ENCODE peak calls at places on chromosomes 13 and 19, in six cellular contexts. One of them, this sample, is unnamed. For H3K4me1, the result is how much of the 10 kb centered on the place peaks cover.

GRCh38 chr19:18804139-18804601 is 13.1 kb upstream of the COMP start:
- DNase-seq in mucosa of descending colon: no peak
- DNase-seq in endodermal cell: no peak
- DNase-seq in CD8-positive, alpha-beta T cell: no peak
- DNase-seq in cardiac muscle cell: no peak
- DNase-seq in GM23338: no peak
- DNase-seq in this sample: no peak

GRCh38 chr19:14114439-14114838 is 3.1 kb downstream of the PRKACA start:
- DNase-seq in cardiac muscle cell: no peak
- DNase-seq in endodermal cell: no peak
- DNase-seq in GM23338: no peak
- DNase-seq in mucosa of descending colon: no peak
- DNase-seq in CD8-positive, alpha-beta T cell: no peak
- DNase-seq in this sample: no peak

GRCh38 chr13:26656919-26657318 is 99.4 kb downstream of the WASF3 start:
- DNase-seq in GM23338: peak
- DNase-seq in mucosa of descending colon: no peak
- DNase-seq in CD8-positive, alpha-beta T cell: no peak
- DNase-seq in endodermal cell: no peak
- DNase-seq in cardiac muscle cell: peak
- DNase-seq in this sample: no peak

GRCh38 chr19:8528500-8528899 is 14.5 kb upstream of the ZNF414 start:
- DNase-seq in endodermal cell: no peak
- DNase-seq in GM23338: no peak
- DNase-seq in cardiac muscle cell: peak
- DNase-seq in CD8-positive, alpha-beta T cell: no peak
- DNase-seq in mucosa of descending colon: no peak
- DNase-seq in this sample: no peak

GRCh38 chr19:12603714-12604113 is 6.9 kb downstream of the ZNF490 start:
- DNase-seq in mucosa of descending colon: no peak
- DNase-seq in endodermal cell: no peak
- DNase-seq in cardiac muscle cell: peak
- DNase-seq in CD8-positive, alpha-beta T cell: no peak
- DNase-seq in GM23338: no peak
- DNase-seq in this sample: no peak

GRCh38 chr19:40139533-40140287 is 49.0 kb upstream of the ZNF780A start:
- DNase-seq in GM23338: peak
- DNase-seq in CD8-positive, alpha-beta T cell: no peak
- DNase-seq in cardiac muscle cell: peak
- DNase-seq in mucosa of descending colon: no peak
- DNase-seq in endodermal cell: no peak
- DNase-seq in this sample: peak

GRCh38 chr19:16394681-16395375 is 70.2 kb downstream of the KLF2 start:
- DNase-seq in GM23338: no peak
- DNase-seq in endodermal cell: no peak
- DNase-seq in mucosa of descending colon: peak
- DNase-seq in cardiac muscle cell: peak
- DNase-seq in CD8-positive, alpha-beta T cell: no peak
- DNase-seq in this sample: no peak

GRCh38 chr13:105936816-105937215 is 598.6 kb downstream of the EFNB2 start:
- DNase-seq in cardiac muscle cell: no peak
- DNase-seq in GM23338: no peak
- DNase-seq in CD8-positive, alpha-beta T cell: no peak
- DNase-seq in mucosa of descending colon: no peak
- DNase-seq in endodermal cell: no peak
- DNase-seq in this sample: no peak

GRCh38 chr13:62483774-62484173 is 1068.1 kb upstream of the PCDH20 start:
- DNase-seq in GM23338: peak
- DNase-seq in mucosa of descending colon: no peak
- DNase-seq in CD8-positive, alpha-beta T cell: no peak
- DNase-seq in cardiac muscle cell: no peak
- DNase-seq in endodermal cell: no peak
- DNase-seq in this sample: no peak

GRCh38 chr19:46859637-46860124 is 1.1 kb upstream of the ARHGAP35 start:
- DNase-seq in endodermal cell: no peak
- DNase-seq in GM23338: no peak
- DNase-seq in mucosa of descending colon: peak
- DNase-seq in CD8-positive, alpha-beta T cell: no peak
- DNase-seq in cardiac muscle cell: no peak
- DNase-seq in this sample: no peak

GRCh38 chr13:33186851-33187250 is 98.7 kb downstream of the STARD13 start:
- DNase-seq in endodermal cell: peak
- DNase-seq in mucosa of descending colon: no peak
- DNase-seq in CD8-positive, alpha-beta T cell: no peak
- DNase-seq in cardiac muscle cell: peak
- DNase-seq in GM23338: peak
- DNase-seq in this sample: no peak

GRCh38 chr13:95201814-95202521 is 99.3 kb downstream of the ABCC4 start:
- DNase-seq in GM23338: no peak
- DNase-seq in CD8-positive, alpha-beta T cell: no peak
- DNase-seq in mucosa of descending colon: no peak
- DNase-seq in endodermal cell: no peak
- DNase-seq in cardiac muscle cell: peak
- DNase-seq in this sample: no peak

GRCh38 chr13:75685239-75685697 is 49.1 kb downstream of the LMO7 start:
- DNase-seq in cardiac muscle cell: peak
- DNase-seq in endodermal cell: peak
- DNase-seq in GM23338: peak
- DNase-seq in CD8-positive, alpha-beta T cell: no peak
- DNase-seq in mucosa of descending colon: no peak
- DNase-seq in this sample: peak

GRCh38 chr13:114208134-114208533 is 26.6 kb upstream of the CDC16 start:
- DNase-seq in mucosa of descending colon: no peak
- DNase-seq in GM23338: no peak
- DNase-seq in CD8-positive, alpha-beta T cell: no peak
- DNase-seq in cardiac muscle cell: no peak
- DNase-seq in endodermal cell: no peak
- DNase-seq in this sample: no peak

GRCh38 chr13:80083516-80084085 is 257.3 kb downstream of the SPRY2 start:
- DNase-seq in endodermal cell: no peak
- DNase-seq in cardiac muscle cell: peak
- DNase-seq in GM23338: no peak
- DNase-seq in CD8-positive, alpha-beta T cell: no peak
- DNase-seq in mucosa of descending colon: no peak
- DNase-seq in this sample: no peak

GRCh38 chr19:1481893-1482360 is 2.9 kb upstream of the C19orf25 start:
- DNase-seq in endodermal cell: no peak
- DNase-seq in GM23338: no peak
- DNase-seq in mucosa of descending colon: peak
- DNase-seq in cardiac muscle cell: no peak
- DNase-seq in CD8-positive, alpha-beta T cell: no peak
- DNase-seq in this sample: no peak

GRCh38 chr13:33918199-33918932 is 100.4 kb downstream of the RFC3 start:
- DNase-seq in cardiac muscle cell: peak
- DNase-seq in endodermal cell: no peak
- DNase-seq in mucosa of descending colon: no peak
- DNase-seq in GM23338: no peak
- DNase-seq in CD8-positive, alpha-beta T cell: no peak
- DNase-seq in this sample: no peak

GRCh38 chr13:68696907-68697306 is 1410.7 kb upstream of the ATXN8OS start:
- DNase-seq in mucosa of descending colon: no peak
- DNase-seq in CD8-positive, alpha-beta T cell: no peak
- DNase-seq in cardiac muscle cell: no peak
- DNase-seq in GM23338: no peak
- DNase-seq in endodermal cell: no peak
- DNase-seq in this sample: no peak

GRCh38 chr13:40336228-40337221 is 329.9 kb downstream of the FOXO1 start:
- DNase-seq in mucosa of descending colon: no peak
- DNase-seq in CD8-positive, alpha-beta T cell: no peak
- DNase-seq in GM23338: no peak
- DNase-seq in cardiac muscle cell: no peak
- DNase-seq in endodermal cell: no peak
- DNase-seq in this sample: no peak

GRCh38 chr19:4130635-4131438 is 6.9 kb upstream of the MAP2K2 start:
- DNase-seq in GM23338: no peak
- DNase-seq in endodermal cell: no peak
- DNase-seq in cardiac muscle cell: peak
- DNase-seq in CD8-positive, alpha-beta T cell: no peak
- DNase-seq in mucosa of descending colon: no peak
- DNase-seq in this sample: peak

GRCh38 chr19:37931941-37932655 is 25.1 kb downstream of the SIPA1L3 start:
- DNase-seq in CD8-positive, alpha-beta T cell: no peak
- DNase-seq in cardiac muscle cell: peak
- DNase-seq in GM23338: peak
- DNase-seq in endodermal cell: peak
- DNase-seq in mucosa of descending colon: peak
- DNase-seq in this sample: peak
- H3K4me1 ChIP-seq in CD8-positive, alpha-beta T cell: under half
- H3K4me1 ChIP-seq in cardiac muscle cell: under half
- H3K4me1 ChIP-seq in GM23338: half or more
- H3K4me1 ChIP-seq in endodermal cell: under half
- H3K4me1 ChIP-seq in mucosa of descending colon: under half
- H3K4me1 ChIP-seq in this sample: under half

DNA sequence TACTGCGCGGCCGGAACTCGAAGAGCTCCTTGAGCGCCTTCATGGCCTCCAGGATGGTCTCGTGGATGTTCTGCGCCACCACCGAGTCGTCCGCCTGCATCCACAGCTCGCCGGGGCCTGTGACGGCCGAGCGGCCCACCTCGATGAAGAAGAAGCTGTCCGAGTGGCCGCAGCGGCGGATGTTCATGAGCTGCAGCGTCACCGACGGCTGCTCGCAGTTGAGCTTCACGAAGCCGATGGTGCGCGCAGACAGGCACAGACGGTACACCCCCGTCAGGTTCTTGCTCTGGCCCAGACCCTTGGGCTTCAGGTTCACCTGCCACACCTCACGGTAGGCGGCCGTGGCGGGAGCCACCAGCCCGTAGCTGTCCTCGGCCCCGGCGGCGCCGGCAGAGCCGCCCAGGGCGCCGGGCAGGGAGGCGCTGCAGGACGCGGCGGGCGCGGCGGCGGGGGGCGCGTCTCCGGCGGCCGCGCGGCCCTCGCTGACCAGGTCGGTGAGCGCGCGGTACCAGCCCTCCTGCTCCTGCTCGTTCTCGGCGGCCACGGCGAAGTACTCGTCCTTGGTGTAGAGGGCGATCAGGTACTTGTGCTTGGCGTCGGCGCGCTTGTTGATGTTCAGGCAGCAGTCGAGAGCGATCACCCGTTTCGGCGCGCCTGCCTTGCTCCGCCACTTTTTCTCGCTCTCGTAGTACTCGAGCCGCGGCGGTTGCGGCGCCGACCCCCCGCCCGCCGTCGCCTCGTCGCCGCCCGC is 1.1 kb downstream of the IRS2 start:
- DNase-seq in CD8-positive, alpha-beta T cell: peak
- DNase-seq in endodermal cell: peak
- DNase-seq in cardiac muscle cell: peak
- DNase-seq in mucosa of descending colon: peak
- DNase-seq in GM23338: peak
- DNase-seq in this sample: no peak
- H3K4me1 ChIP-seq in CD8-positive, alpha-beta T cell: under half
- H3K4me1 ChIP-seq in endodermal cell: under half
- H3K4me1 ChIP-seq in cardiac muscle cell: under half
- H3K4me1 ChIP-seq in mucosa of descending colon: under half
- H3K4me1 ChIP-seq in GM23338: under half
- H3K4me1 ChIP-seq in this sample: under half

GRCh38 chr13:99311748-99312492 is 4.7 kb upstream of the GPR183 start:
- DNase-seq in cardiac muscle cell: peak
- DNase-seq in mucosa of descending colon: no peak
- DNase-seq in GM23338: no peak
- DNase-seq in endodermal cell: no peak
- DNase-seq in CD8-positive, alpha-beta T cell: no peak
- DNase-seq in this sample: no peak

GRCh38 chr13:99314640-99315176 is 7.5 kb upstream of the GPR183 start:
- DNase-seq in mucosa of descending colon: no peak
- DNase-seq in cardiac muscle cell: peak
- DNase-seq in GM23338: no peak
- DNase-seq in endodermal cell: no peak
- DNase-seq in CD8-positive, alpha-beta T cell: no peak
- DNase-seq in this sample: no peak

GRCh38 chr13:99313941-99314340 is 6.7 kb upstream of the GPR183 start:
- DNase-seq in cardiac muscle cell: no peak
- DNase-seq in mucosa of descending colon: no peak
- DNase-seq in endodermal cell: no peak
- DNase-seq in CD8-positive, alpha-beta T cell: no peak
- DNase-seq in GM23338: no peak
- DNase-seq in this sample: no peak

GRCh38 chr13:99312493-99312883 is 5.3 kb upstream of the GPR183 start:
- DNase-seq in GM23338: no peak
- DNase-seq in cardiac muscle cell: peak
- DNase-seq in CD8-positive, alpha-beta T cell: no peak
- DNase-seq in mucosa of descending colon: peak
- DNase-seq in endodermal cell: no peak
- DNase-seq in this sample: no peak

DNA sequence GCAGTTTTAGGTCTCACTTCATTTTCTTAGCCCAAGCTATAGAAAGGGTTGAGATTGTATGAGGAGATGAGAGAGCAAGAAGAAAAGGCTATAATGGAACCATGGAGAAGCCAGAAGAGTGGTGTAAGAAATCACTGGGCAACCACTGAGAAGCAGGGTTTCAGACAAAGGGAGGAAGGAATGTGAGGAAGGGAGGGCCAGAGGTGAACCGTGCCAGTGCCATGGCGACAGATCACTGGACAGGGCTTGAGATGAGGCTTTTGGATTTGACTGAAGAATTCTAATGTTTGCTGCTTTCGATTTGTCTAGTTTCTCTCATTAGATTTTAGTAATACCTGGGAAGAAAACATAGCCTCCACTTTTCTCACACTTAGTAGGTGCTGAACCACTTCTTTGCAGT is 6.3 kb upstream of the GPR183 start:
- DNase-seq in mucosa of descending colon: no peak
- DNase-seq in cardiac muscle cell: peak
- DNase-seq in CD8-positive, alpha-beta T cell: no peak
- DNase-seq in endodermal cell: no peak
- DNase-seq in GM23338: peak
- DNase-seq in this sample: no peak
- H3K4me1 ChIP-seq in mucosa of descending colon: under half
- H3K4me1 ChIP-seq in cardiac muscle cell: under half
- H3K4me1 ChIP-seq in CD8-positive, alpha-beta T cell: half or more
- H3K4me1 ChIP-seq in endodermal cell: under half
- H3K4me1 ChIP-seq in GM23338: under half
- H3K4me1 ChIP-seq in this sample: under half

DNA sequence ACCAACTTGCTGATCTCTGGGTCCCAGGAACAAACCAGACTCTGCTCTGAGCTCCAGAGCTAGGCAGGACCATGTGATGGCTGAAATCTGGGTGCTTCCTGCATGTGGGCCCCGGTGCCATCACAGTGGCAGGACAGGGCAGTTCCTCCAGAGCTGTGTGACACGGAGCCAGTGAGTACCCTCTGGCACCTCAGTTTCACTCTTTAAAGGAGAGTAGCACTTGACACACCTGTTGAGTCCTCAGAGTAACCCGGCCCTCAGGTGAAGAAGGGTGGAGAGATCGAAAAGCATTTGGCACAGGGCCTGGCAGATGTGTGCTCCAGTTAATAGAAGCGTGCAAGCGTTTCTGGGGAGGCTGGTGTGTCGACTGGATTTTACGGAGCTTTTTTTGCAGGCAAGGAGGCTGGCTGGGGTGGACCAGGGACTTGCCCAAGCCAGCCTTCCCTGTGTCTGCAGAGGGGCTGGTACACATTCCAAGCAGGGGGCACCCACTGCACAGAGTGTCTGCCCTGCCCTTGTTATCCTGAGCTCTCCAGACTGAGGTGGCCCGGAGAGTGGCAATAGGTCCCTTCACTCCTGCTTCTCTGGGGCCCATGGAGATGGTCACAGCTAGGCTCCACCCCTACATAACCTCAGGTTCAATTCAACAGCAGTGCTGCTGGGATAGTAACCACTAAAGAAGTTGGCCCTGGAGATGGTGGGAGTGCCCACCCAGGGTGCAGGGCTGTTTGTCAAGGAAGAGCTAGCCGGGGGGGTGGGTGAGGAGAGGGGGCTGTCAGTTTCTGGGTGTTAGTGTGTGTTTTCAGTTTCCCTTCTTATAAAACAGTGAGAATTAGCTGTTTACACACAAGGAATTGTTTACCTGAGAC is 8.3 kb downstream of the RPS19 start:
- DNase-seq in GM23338: no peak
- DNase-seq in mucosa of descending colon: no peak
- DNase-seq in endodermal cell: peak
- DNase-seq in cardiac muscle cell: no peak
- DNase-seq in CD8-positive, alpha-beta T cell: no peak
- DNase-seq in this sample: no peak
- H3K4me1 ChIP-seq in GM23338: under half
- H3K4me1 ChIP-seq in mucosa of descending colon: under half
- H3K4me1 ChIP-seq in endodermal cell: under half
- H3K4me1 ChIP-seq in cardiac muscle cell: under half
- H3K4me1 ChIP-seq in CD8-positive, alpha-beta T cell: half or more
- H3K4me1 ChIP-seq in this sample: under half

This sample was measured in HAP-1.